ENCODE peak calls at places on chromosome 18, in five cellular contexts. P is KBM-7, O is tibial nerve, F is HepG2, R is HCT116. I is an unnamed sample.

GRCh38 chr18:52341617-52342381 is 1.8 kb downstream of the DCC start:
- DNase-seq in F (no peak), P (no peak), O (no peak), R (no peak), I (no peak)

GRCh38 chr18:59546164-59546563 is 151.1 kb downstream of the CCBE1 start:
- DNase-seq in O (no peak), P (no peak), R (no peak), F (no peak), I (no peak)

GRCh38 chr18:70931942-70932814 is 643.3 kb downstream of the SOCS6 start:
- DNase-seq in P (peak; percentile 50), F (peak; percentile 3), R (no peak), O (peak; percentile 9), I (peak; percentile 69)

GRCh38 chr18:31680836-31681568 is 3.4 kb downstream of the B4GALT6 start:
- DNase-seq in F (no peak), P (peak; percentile 43), R (no peak), O (no peak), I (peak; percentile 43)

GRCh38 chr18:74351354-74351753 is 35.7 kb downstream of the C18orf63 start:
- DNase-seq in P (no peak), R (no peak), F (no peak), O (no peak), I (peak; percentile 47)

GRCh38 chr18:23718731-23719130 is 29.5 kb downstream of the LAMA3 start:
- DNase-seq in O (no peak), R (no peak), P (no peak), F (no peak), I (no peak)

GRCh38 chr18:35577045-35577848 is 4.3 kb upstream of the GALNT1 start:
- DNase-seq in P (no peak), F (no peak), R (no peak), O (no peak), I (no peak)

GRCh38 chr18:2173464-2173863 is 397.8 kb downstream of the METTL4 start:
- DNase-seq in O (no peak), R (no peak), P (no peak), F (no peak), I (no peak)

GRCh38 chr18:39486268-39486667 is 1920.7 kb upstream of the CELF4 start:
- DNase-seq in F (no peak), P (no peak), R (no peak), O (no peak), I (no peak)

GRCh38 chr18:48833701-48834394 is 116.9 kb downstream of the SMAD7 start:
- DNase-seq in O (no peak), R (no peak), F (no peak), P (no peak), I (peak; percentile 33)

GRCh38 chr18:12308386-12309100 is 502 bp downstream of the TUBB6 start:
- DNase-seq in F (peak; percentile 29), P (peak; percentile 74), O (peak; percentile 69), R (no peak), I (peak; percentile 84)

GRCh38 chr18:6521804-6522418 is 107.2 kb upstream of the L3MBTL4 start:
- DNase-seq in F (peak; percentile 53), O (peak; percentile 17), R (no peak), P (peak; percentile 55), I (peak; percentile 65)

GRCh38 chr18:54742654-54743053 is 85.6 kb upstream of the RAB27B start:
- DNase-seq in O (peak; percentile 88), F (no peak), P (no peak), R (no peak), I (no peak)

GRCh38 chr18:56321470-56321869 is 316.9 kb downstream of the TXNL1 start:
- DNase-seq in P (no peak), O (peak; percentile 49), F (no peak), R (no peak), I (no peak)

GRCh38 chr18:21997207-21998143 is 171.9 kb upstream of the GATA6 start:
- DNase-seq in F (peak; percentile 48), P (peak; percentile 77), O (no peak), R (peak; percentile 48), I (peak; percentile 70)

GRCh38 chr18:47397671-47398319 is 146.3 kb upstream of the SKOR2 start:
- DNase-seq in R (peak; percentile 8), F (peak; percentile 10), O (no peak), P (peak; percentile 38), I (peak; percentile 19)

GRCh38 chr18:13272411-13272810 is 53.9 kb downstream of the LDLRAD4 start:
- DNase-seq in F (no peak), O (no peak), R (no peak), P (no peak), I (no peak)

GRCh38 chr18:3340682-3341097 is 78.8 kb downstream of the MYL12B start:
- DNase-seq in P (peak; percentile 27), F (no peak), R (no peak), O (no peak), I (peak; percentile 50)

GRCh38 chr18:27004056-27004829 is 138.7 kb upstream of the AQP4 start:
- DNase-seq in O (no peak), F (no peak), P (peak; percentile 1), R (peak; percentile 2), I (no peak)

GRCh38 chr18:62637807-62638687 is 77.3 kb upstream of the PHLPP1 start:
- DNase-seq in P (peak; percentile 77), O (no peak), R (peak; percentile 44), F (peak; percentile 28), I (peak; percentile 56)

GRCh38 chr18:58413667-58414628 is 214.9 kb downstream of the ALPK2 start:
- DNase-seq in R (no peak), P (no peak), O (no peak), F (peak; percentile 100), I (no peak)

GRCh38 chr18:26350961-26351360 is 124.7 kb downstream of the TAF4B start:
- DNase-seq in O (no peak), F (no peak), P (no peak), R (no peak), I (no peak)

GRCh38 chr18:77400561-77400960 is 150.9 kb downstream of the GALR1 start:
- DNase-seq in P (no peak), R (no peak), F (no peak), O (no peak), I (no peak)

GRCh38 chr18:78993014-78993926 is 13.7 kb downstream of the SALL3 start:
- DNase-seq in O (no peak), F (no peak), R (no peak), P (no peak), I (no peak)

GRCh38 chr18:75289762-75290161 is 79.2 kb downstream of the TSHZ1 start:
- DNase-seq in O (no peak), F (no peak), R (no peak), P (no peak), I (no peak)

GRCh38 chr18:57709335-57709734 is 87.7 kb upstream of the NARS1 start:
- DNase-seq in R (no peak), P (no peak), O (no peak), F (no peak), I (no peak)

GRCh38 chr18:12282436-12283039 is 25.5 kb upstream of the TUBB6 start:
- DNase-seq in O (no peak), F (peak; percentile 27), P (no peak), R (no peak), I (peak; percentile 71)

GRCh38 chr18:45059695-45060094 is 379.0 kb downstream of the SETBP1 start:
- DNase-seq in O (no peak), P (peak; percentile 53), F (no peak), R (no peak), I (no peak)

GRCh38 chr18:59563386-59563785 is 133.8 kb downstream of the CCBE1 start:
- DNase-seq in R (no peak), O (no peak), F (no peak), P (no peak), I (no peak)

GRCh38 chr18:74631242-74632087 is 33.8 kb downstream of the ZNF407 start:
- DNase-seq in P (peak; percentile 56), F (no peak), R (no peak), O (no peak), I (peak; percentile 34)

GRCh38 chr18:46291149-46291548 is 187.0 kb downstream of the HAUS1 start:
- DNase-seq in P (no peak), O (no peak), R (no peak), F (no peak), I (no peak)

GRCh38 chr18:5628512-5629255 is 84.9 kb upstream of the EPB41L3 start:
- DNase-seq in R (no peak), O (no peak), P (peak; percentile 56), F (no peak), I (peak; percentile 32)

GRCh38 chr18:32906506-32907214 is 133.8 kb upstream of the KLHL14 start:
- DNase-seq in F (no peak), R (no peak), O (no peak), P (peak; percentile 20), I (no peak)